ENCODE peak calls at places on chromosomes 13 and 19, in ten cellular contexts. B is right atrium auricular region; Q is fibroblast of lung; U is breast epithelium; H is tibial nerve; O is heart right ventricle; E is CD8-positive, alpha-beta T cell; Z is mucosa of descending colon; L is psoas muscle; C is body of pancreas. Y is an unnamed sample.

GRCh38 chr13:101916108-101916757 is 463.8 kb downstream of the ITGBL1 start:
- DNase-seq in B (no peak), Q (peak; percentile 14), U (no peak), H (no peak), O (peak; percentile 40), E (no peak), Z (no peak), L (no peak), C (peak; percentile 42), Y (no peak)

GRCh38 chr19:10201176-10201575 is 6.4 kb upstream of the DNMT1 start:
- DNase-seq in B (no peak), Q (no peak), U (no peak), H (no peak), O (no peak), E (no peak), Z (no peak), L (no peak), C (no peak), Y (no peak)

GRCh38 chr13:81821259-81821658 is 1480.3 kb upstream of the SPRY2 start:
- DNase-seq in B (no peak), Q (no peak), U (no peak), H (no peak), O (no peak), E (no peak), Z (no peak), L (no peak), C (no peak), Y (no peak)

GRCh38 chr19:10102787-10103236 is 334 bp upstream of the ANGPTL6 start:
- DNase-seq in B (no peak), Q (no peak), U (no peak), H (no peak), O (no peak), E (no peak), Z (no peak), L (no peak), C (no peak), Y (no peak)

GRCh38 chr13:51479199-51479523 is 26.3 kb upstream of the INTS6 start:
- DNase-seq in B (no peak), Q (peak; percentile 76), U (no peak), H (no peak), O (no peak), E (no peak), Z (no peak), L (no peak), C (no peak), Y (peak; percentile 87)

GRCh38 chr13:108621421-108621820 is 8.0 kb upstream of the MYO16 start:
- DNase-seq in B (no peak), Q (no peak), U (no peak), H (no peak), O (no peak), E (no peak), Z (no peak), L (no peak), C (no peak), Y (no peak)

GRCh38 chr19:53917356-53917755 is 8.3 kb downstream of the CACNG7 start:
- DNase-seq in B (no peak), Q (no peak), U (no peak), H (no peak), O (no peak), E (no peak), Z (no peak), L (no peak), C (no peak), Y (no peak)

GRCh38 chr19:13008926-13009787 is 13.9 kb downstream of the NFIX start:
- DNase-seq in B (no peak), Q (no peak), U (no peak), H (no peak), O (no peak), E (no peak), Z (no peak), L (no peak), C (no peak), Y (peak; percentile 45)

GRCh38 chr13:20721454-20722357 is 18.2 kb downstream of the IL17D start:
- DNase-seq in B (peak; percentile 44), Q (peak; percentile 66), U (no peak), H (no peak), O (peak; percentile 60), E (no peak), Z (peak; percentile 49), L (peak; percentile 82), C (peak; percentile 59), Y (peak; percentile 53)

GRCh38 chr13:67619987-67620386 is 389.9 kb upstream of the PCDH9 start:
- DNase-seq in B (no peak), Q (peak; percentile 81), U (no peak), H (no peak), O (no peak), E (no peak), Z (no peak), L (no peak), C (no peak), Y (no peak)

GRCh38 chr19:13757805-13758772 is 6.2 kb upstream of the MRI1 start:
- DNase-seq in B (no peak), Q (no peak), U (no peak), H (no peak), O (no peak), E (no peak), Z (no peak), L (no peak), C (no peak), Y (no peak)

GRCh38 chr13:95355491-95355890 is 54.2 kb upstream of the ABCC4 start:
- DNase-seq in B (no peak), Q (peak; percentile 78), U (no peak), H (no peak), O (no peak), E (no peak), Z (no peak), L (no peak), C (no peak), Y (peak; percentile 56)

GRCh38 chr13:110042253-110042652 is 255.9 kb upstream of the IRS2 start:
- DNase-seq in B (no peak), Q (peak; percentile 24), U (no peak), H (no peak), O (no peak), E (no peak), Z (no peak), L (no peak), C (no peak), Y (no peak)

GRCh38 chr13:52780092-52780491 is 40.5 kb upstream of the CNMD start:
- DNase-seq in B (no peak), Q (no peak), U (no peak), H (no peak), O (no peak), E (no peak), Z (no peak), L (no peak), C (no peak), Y (no peak)

GRCh38 chr19:51505904-51506303 is 4.3 kb upstream of the SIGLEC12 start:
- DNase-seq in B (no peak), Q (no peak), U (no peak), H (no peak), O (no peak), E (no peak), Z (no peak), L (no peak), C (no peak), Y (no peak)

GRCh38 chr13:40430234-40430633 is 236.2 kb downstream of the FOXO1 start:
- DNase-seq in B (no peak), Q (no peak), U (no peak), H (no peak), O (no peak), E (no peak), Z (no peak), L (no peak), C (peak; percentile 75), Y (no peak)

GRCh38 chr13:99033814-99034213 is 56.0 kb upstream of the DOCK9 start:
- DNase-seq in B (no peak), Q (no peak), U (no peak), H (no peak), O (no peak), E (no peak), Z (no peak), L (no peak), C (no peak), Y (peak; percentile 38)

GRCh38 chr13:35978607-35979316 is 152.4 kb downstream of the DCLK1 start:
- DNase-seq in B (no peak), Q (peak; percentile 60), U (no peak), H (no peak), O (no peak), E (no peak), Z (peak; percentile 71), L (no peak), C (peak; percentile 23), Y (peak; percentile 60)
- TF ChIP-seq CTCF in B (peak; percentile 86), Q (peak; percentile 49), U (peak; percentile 87), H (peak; percentile 62), O (peak; percentile 75), E (peak; percentile 83), Z (peak; percentile 46), L (peak; percentile 89), C (peak; percentile 86), Y (peak; percentile 46)

GRCh38 chr13:78609464-78610205 is 6.3 kb upstream of the POU4F1 start:
- DNase-seq in B (no peak), Q (no peak), U (no peak), H (no peak), O (no peak), E (no peak), Z (no peak), L (peak; percentile 57), C (peak; percentile 36), Y (no peak)
- H3K4me3 ChIP-seq in B (peak overlapping the region; percentile 53), Q (peak overlapping the region; percentile 56), U (peak overlapping the region; percentile 48), H (peak overlapping the region; percentile 45), O (peak overlapping the region; percentile 46), E (no peak overlapping the region), Z (no peak overlapping the region), L (peak overlapping the region; percentile 61), C (no peak overlapping the region), Y (peak overlapping the region; percentile 36)

DNA sequence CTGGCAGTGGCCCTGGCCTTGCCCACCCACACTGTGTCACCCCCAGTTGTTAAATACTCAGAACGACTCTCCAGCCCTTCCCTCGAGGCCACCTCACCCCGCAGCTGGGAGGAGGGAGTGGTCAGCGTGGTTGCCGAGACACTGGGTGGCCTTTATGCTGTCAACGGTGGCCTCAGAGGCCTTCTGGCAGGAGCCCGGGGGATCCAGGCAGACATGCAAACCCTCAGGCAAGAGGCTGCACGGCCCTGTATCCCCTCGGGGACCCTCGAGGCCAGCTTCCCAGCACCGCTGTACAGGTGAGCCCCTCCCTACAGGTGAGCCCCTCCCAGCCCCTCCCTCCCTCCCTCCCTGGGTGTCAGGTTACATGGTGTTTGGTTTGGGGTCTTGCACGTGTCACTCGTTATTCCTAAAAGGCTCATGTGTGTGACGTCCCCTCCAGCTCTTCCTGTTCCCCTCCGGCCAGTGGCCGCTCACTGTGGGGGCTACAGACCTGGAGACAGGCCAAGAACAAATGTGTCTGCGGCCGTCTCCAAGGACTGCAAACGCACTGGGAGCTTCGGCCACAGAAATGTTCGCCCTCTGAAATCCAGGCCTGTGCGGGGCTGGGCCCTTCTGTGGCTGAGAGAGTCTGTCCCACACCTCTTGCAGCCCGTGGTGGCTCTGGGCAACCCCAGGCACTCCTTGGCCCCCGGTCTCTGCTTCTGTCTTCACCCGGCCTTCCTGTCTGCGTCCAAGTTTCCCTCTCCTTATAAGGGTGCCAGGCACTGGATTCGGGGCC is at the start of gene TEKTIP1:
- DNase-seq in B (no peak), Q (no peak), U (no peak), H (no peak), O (no peak), E (no peak), Z (no peak), L (no peak), C (no peak), Y (no peak)
- H3K36me3 ChIP-seq in B (peaks cover 16% of the 10 kb centered on the region), Q (peaks cover 23% of the 10 kb centered on the region), U (peaks cover 4% of the 10 kb centered on the region), H (peaks cover 52% of the 10 kb centered on the region), O (peaks cover 30% of the 10 kb centered on the region), E (peaks cover 13% of the 10 kb centered on the region), Z (no peaks in the 10 kb centered on the region), L (peaks cover 26% of the 10 kb centered on the region), C (no peaks in the 10 kb centered on the region), Y (peaks cover 14% of the 10 kb centered on the region)

DNA sequence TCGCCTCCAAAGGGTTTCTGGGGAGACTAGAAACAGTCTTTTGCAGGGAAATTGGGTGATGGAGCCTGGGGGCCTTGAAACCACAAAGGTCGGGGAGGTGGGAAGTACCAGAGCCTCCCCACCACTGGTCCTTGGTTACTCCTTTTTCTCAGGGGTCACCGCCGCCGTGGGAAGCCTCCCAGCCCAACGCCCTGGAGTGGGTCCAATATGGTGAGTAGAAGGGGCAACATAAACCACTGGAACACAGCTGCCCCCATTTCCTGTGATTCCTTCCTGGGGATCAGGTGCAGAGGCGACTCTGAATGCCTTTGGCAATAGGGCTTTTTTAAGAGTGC is 5.8 kb downstream of the PGLYRP1 start:
- DNase-seq in B (no peak), Q (no peak), U (no peak), H (no peak), O (no peak), E (no peak), Z (no peak), L (no peak), C (no peak), Y (no peak)
- TF ChIP-seq CTCF in B (peak; percentile 31), Q (no peak), U (peak; percentile 20), H (peak; percentile 29), O (no peak), E (peak; percentile 30), Z (no peak), L (no peak), C (no peak), Y (no peak)